ENCODE peak calls at places on chromosome 10, in seven cellular contexts. A is K562, Z is GM12878, B is HCT116, O is HepG2, P is SK-N-SH, L is H1. X is an unnamed sample.

GRCh38 chr10:116764979-116765378 is 22.6 kb upstream of the HSPA12A start:
- DNase-seq in A (no peak), Z (no peak), B (no peak), O (no peak), P (no peak), L (no peak), X (no peak)

GRCh38 chr10:34290412-34291082 is 524.5 kb downstream of the PARD3 start:
- DNase-seq in A (no peak), Z (no peak), B (no peak), O (peak; percentile 28), P (no peak), L (no peak), X (no peak)

GRCh38 chr10:124152781-124153600 is 59.6 kb upstream of the CHST15 start:
- DNase-seq in A (no peak), Z (peak; percentile 65), B (peak; percentile 100), O (peak; percentile 54), P (peak; percentile 50), L (no peak), X (peak; percentile 38)

GRCh38 chr10:68088744-68089143 is 13.7 kb upstream of the HERC4 start:
- DNase-seq in A (no peak), Z (no peak), B (no peak), O (no peak), P (no peak), L (no peak), X (no peak)

GRCh38 chr10:100340948-100341847 is 5.8 kb upstream of the SCD start:
- DNase-seq in A (no peak), Z (no peak), B (no peak), O (peak; percentile 77), P (no peak), L (no peak), X (no peak)

GRCh38 chr10:49300140-49300974 is 1.4 kb downstream of the C10orf71 start:
- DNase-seq in A (peak; percentile 94), Z (peak; percentile 59), B (no peak), O (no peak), P (peak; percentile 75), L (no peak), X (no peak)

GRCh38 chr10:78290131-78290750 is 256.6 kb downstream of the RPS24 start:
- DNase-seq in A (no peak), Z (no peak), B (no peak), O (no peak), P (no peak), L (no peak), X (no peak)

GRCh38 chr10:97355571-97355975 is 21.0 kb upstream of the FRAT2 start:
- DNase-seq in A (no peak), Z (no peak), B (no peak), O (no peak), P (no peak), L (peak; percentile 58), X (peak; percentile 59)

GRCh38 chr10:8045728-8046494 is 8.6 kb upstream of the GATA3 start:
- DNase-seq in A (no peak), Z (no peak), B (no peak), O (no peak), P (peak; percentile 61), L (peak; percentile 54), X (no peak)

GRCh38 chr10:71455035-71455434 is 58.3 kb downstream of the CDH23 start:
- DNase-seq in A (no peak), Z (no peak), B (no peak), O (no peak), P (no peak), L (no peak), X (no peak)

GRCh38 chr10:3348561-3348960 is 176.0 kb upstream of the PITRM1 start:
- DNase-seq in A (no peak), Z (no peak), B (no peak), O (no peak), P (no peak), L (no peak), X (no peak)

GRCh38 chr10:113097046-113097415 is 147.0 kb downstream of the TCF7L2 start:
- DNase-seq in A (no peak), Z (no peak), B (no peak), O (no peak), P (no peak), L (no peak), X (no peak)

GRCh38 chr10:71217266-71218045 is 5.1 kb downstream of the UNC5B start:
- DNase-seq in A (no peak), Z (no peak), B (no peak), O (no peak), P (peak; percentile 62), L (no peak), X (peak; percentile 9)

GRCh38 chr10:118543714-118544400 is 51.6 kb downstream of the PRLHR start:
- DNase-seq in A (peak; percentile 58), Z (no peak), B (peak; percentile 63), O (peak; percentile 28), P (peak; percentile 64), L (peak; percentile 82), X (peak; percentile 76)

GRCh38 chr10:123402021-123402420 is 247.8 kb downstream of the BUB3 start:
- DNase-seq in A (no peak), Z (no peak), B (no peak), O (no peak), P (no peak), L (no peak), X (no peak)

GRCh38 chr10:131496351-131497052 is 185.0 kb upstream of the TCERG1L start:
- DNase-seq in A (no peak), Z (no peak), B (no peak), O (no peak), P (no peak), L (no peak), X (no peak)

GRCh38 chr10:72375173-72375572 is 20.5 kb upstream of the DNAJB12 start:
- DNase-seq in A (no peak), Z (no peak), B (no peak), O (no peak), P (no peak), L (no peak), X (peak; percentile 23)

GRCh38 chr10:79377557-79378382 is 30.5 kb downstream of the PPIF start:
- DNase-seq in A (no peak), Z (no peak), B (no peak), O (no peak), P (no peak), L (no peak), X (no peak)

GRCh38 chr10:49138361-49138891 is 4.6 kb upstream of the FAM170B start:
- DNase-seq in A (no peak), Z (no peak), B (no peak), O (no peak), P (no peak), L (no peak), X (no peak)

GRCh38 chr10:35925511-35925910 is 283.4 kb upstream of the FZD8 start:
- DNase-seq in A (no peak), Z (no peak), B (no peak), O (no peak), P (no peak), L (no peak), X (no peak)

GRCh38 chr10:69492746-69493462 is 41.6 kb downstream of the TSPAN15 start:
- DNase-seq in A (no peak), Z (no peak), B (no peak), O (no peak), P (no peak), L (no peak), X (no peak)

GRCh38 chr10:78407009-78407711 is 373.5 kb downstream of the RPS24 start:
- DNase-seq in A (peak; percentile 91), Z (peak; percentile 1), B (peak; percentile 90), O (peak; percentile 20), P (peak; percentile 91), L (peak; percentile 95), X (peak; percentile 98)

GRCh38 chr10:130806426-130806825 is 505.1 kb downstream of the TCERG1L start:
- DNase-seq in A (no peak), Z (no peak), B (no peak), O (no peak), P (no peak), L (no peak), X (no peak)

GRCh38 chr10:119517235-119518141 is 25.0 kb downstream of the RGS10 start:
- DNase-seq in A (no peak), Z (peak; percentile 59), B (no peak), O (no peak), P (no peak), L (no peak), X (no peak)

DNA sequence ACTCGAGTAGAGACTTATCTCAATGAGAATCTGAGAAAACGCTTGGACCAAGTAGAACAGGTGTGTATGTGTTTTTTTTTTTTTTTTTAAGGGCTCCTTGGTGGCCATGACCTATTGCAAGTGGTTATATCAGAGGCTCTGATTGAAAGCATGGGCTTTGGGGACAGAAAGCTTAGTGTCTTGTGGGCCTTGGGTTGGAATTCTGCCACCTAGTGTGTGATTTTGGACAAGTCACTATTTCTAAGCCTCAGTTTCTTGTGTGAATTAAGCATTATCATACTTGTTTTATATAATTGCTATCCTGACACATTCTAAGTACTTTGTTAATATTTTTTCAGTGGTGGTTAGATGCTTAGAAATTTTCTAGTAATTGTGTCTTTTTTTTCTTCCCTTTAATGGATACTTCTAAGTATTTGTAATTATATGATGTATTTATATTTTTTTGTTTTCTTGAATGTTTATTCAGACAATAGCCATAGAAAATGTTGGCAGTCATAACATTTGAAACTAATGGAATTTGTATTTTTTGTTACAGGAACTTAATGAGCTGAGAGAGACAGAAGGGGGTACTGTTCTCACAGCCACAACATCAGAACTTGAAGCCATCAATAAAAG is 33.1 kb downstream of the SMC3 start:
- DNase-seq in A (no peak), Z (no peak), B (peak; percentile 87), O (peak; percentile 62), P (peak; percentile 49), L (no peak), X (no peak)
- TF ChIP-seq JUND in A (no peak), Z (no peak), B (no peak), O (no peak), P (no peak), L (no peak), X (no peak)

GRCh38 chr10:122347162-122347561 is 27.3 kb upstream of the PLEKHA1 start:
- DNase-seq in A (no peak), Z (no peak), B (no peak), O (no peak), P (no peak), L (no peak), X (no peak)
- TF ChIP-seq JUND in A (no peak), Z (no peak), B (no peak), O (no peak), P (no peak), L (no peak), X (no peak)

DNA sequence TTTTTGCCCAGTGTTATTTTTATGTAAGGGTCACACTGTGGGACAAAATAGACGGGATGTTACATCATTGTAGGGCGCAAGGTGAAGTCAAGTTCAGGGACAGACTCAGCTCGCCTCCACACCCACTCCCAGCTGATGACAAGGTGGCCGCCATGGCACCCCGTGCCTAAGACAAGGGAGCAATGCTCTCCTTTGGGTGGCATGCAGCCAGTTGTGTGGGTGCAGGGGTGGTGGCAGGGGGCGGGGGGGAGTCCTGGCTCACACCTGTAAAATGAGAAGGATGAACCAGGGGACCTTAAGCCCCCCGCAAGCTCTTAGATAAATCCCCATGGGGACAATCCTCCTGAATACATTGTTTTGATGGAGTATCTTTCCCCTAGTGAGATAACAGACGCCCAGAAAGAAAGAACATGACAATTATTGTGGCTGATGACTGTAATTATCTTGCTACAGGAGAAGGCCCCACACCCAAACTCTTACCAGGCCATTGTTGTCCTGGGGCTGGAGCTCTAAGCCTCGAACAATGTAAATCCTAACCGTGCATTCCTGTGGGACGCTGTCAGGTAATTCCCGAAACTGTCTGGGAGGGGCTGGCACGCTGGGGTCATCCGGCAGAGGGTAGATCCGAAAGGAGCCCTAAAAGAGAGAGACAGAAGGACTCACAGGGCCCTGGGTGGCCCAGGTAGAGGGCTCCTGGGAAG is 148.7 kb downstream of the MYOF start:
- DNase-seq in A (no peak), Z (no peak), B (no peak), O (no peak), P (no peak), L (no peak), X (no peak)
- TF ChIP-seq JUND in A (no peak), Z (no peak), B (no peak), O (no peak), P (no peak), L (peak; percentile 75), X (no peak)

GRCh38 chr10:86301431-86301830 is 65.2 kb downstream of the GRID1 start:
- DNase-seq in A (no peak), Z (no peak), B (no peak), O (no peak), P (no peak), L (no peak), X (no peak)
- TF ChIP-seq JUND in A (no peak), Z (no peak), B (no peak), O (no peak), P (no peak), L (no peak), X (no peak)